ENCODE peak calls at places on chromosomes 3 and 15, in four cellular contexts. One of them, this sample, is unnamed.
A peak's percentile ranks its signal among the peaks of the same experiment; 100 is the strongest.

GRCh38 chr3:81864273-81864672 is 102.8 kb upstream of the GBE1 start:
- DNase-seq in adipocyte: peak; percentile 32
- DNase-seq in left lung: no peak
- DNase-seq in SK-N-SH: no peak
- DNase-seq in this sample: no peak

GRCh38 chr3:170007031-170007663 is 30.6 kb upstream of the GPR160 start:
- DNase-seq in adipocyte: peak; percentile 28
- DNase-seq in left lung: peak; percentile 51
- DNase-seq in SK-N-SH: no peak
- DNase-seq in this sample: no peak

GRCh38 chr3:172803489-172803888 is 53.0 kb downstream of the ECT2 start:
- DNase-seq in adipocyte: no peak
- DNase-seq in left lung: no peak
- DNase-seq in SK-N-SH: no peak
- DNase-seq in this sample: no peak

GRCh38 chr3:114112696-114113095 is 56.2 kb downstream of the QTRT2 start:
- DNase-seq in adipocyte: no peak
- DNase-seq in left lung: no peak
- DNase-seq in SK-N-SH: no peak
- DNase-seq in this sample: no peak

GRCh38 chr15:89356634-89357298 is 22.1 kb upstream of the POLG start:
- DNase-seq in adipocyte: peak; percentile 51
- DNase-seq in left lung: no peak
- DNase-seq in SK-N-SH: peak; percentile 79
- DNase-seq in this sample: no peak

GRCh38 chr3:177597325-177598109 is 400.2 kb upstream of the TBL1XR1 start:
- DNase-seq in adipocyte: peak; percentile 90
- DNase-seq in left lung: no peak
- DNase-seq in SK-N-SH: peak; percentile 22
- DNase-seq in this sample: no peak

GRCh38 chr15:62173215-62173614 is 8.1 kb upstream of the C2CD4B start:
- DNase-seq in adipocyte: no peak
- DNase-seq in left lung: no peak
- DNase-seq in SK-N-SH: no peak
- DNase-seq in this sample: no peak

GRCh38 chr3:87575538-87575937 is 299.2 kb upstream of the POU1F1 start:
- DNase-seq in adipocyte: no peak
- DNase-seq in left lung: no peak
- DNase-seq in SK-N-SH: no peak
- DNase-seq in this sample: no peak

GRCh38 chr15:25372298-25372697 is 66.5 kb downstream of the UBE3A start:
- DNase-seq in adipocyte: peak; percentile 71
- DNase-seq in left lung: no peak
- DNase-seq in SK-N-SH: no peak
- DNase-seq in this sample: no peak

GRCh38 chr3:128226794-128227399 is 73.6 kb downstream of the EEFSEC start:
- DNase-seq in adipocyte: peak; percentile 59
- DNase-seq in left lung: no peak
- DNase-seq in SK-N-SH: peak; percentile 77
- DNase-seq in this sample: no peak

GRCh38 chr3:15331606-15332404 is 581 bp downstream of the SH3BP5 start:
- DNase-seq in adipocyte: peak; percentile 63
- DNase-seq in left lung: no peak
- DNase-seq in SK-N-SH: peak; percentile 77
- DNase-seq in this sample: no peak

GRCh38 chr3:126116526-126116925 is 32.6 kb upstream of the SLC41A3 start:
- DNase-seq in adipocyte: no peak
- DNase-seq in left lung: no peak
- DNase-seq in SK-N-SH: no peak
- DNase-seq in this sample: no peak

GRCh38 chr3:100561459-100562158 is 47.8 kb upstream of the ADGRG7 start:
- DNase-seq in adipocyte: peak; percentile 84
- DNase-seq in left lung: no peak
- DNase-seq in SK-N-SH: no peak
- DNase-seq in this sample: no peak

GRCh38 chr3:69770976-69771634 is 31.8 kb downstream of the MITF start:
- DNase-seq in adipocyte: no peak
- DNase-seq in left lung: no peak
- DNase-seq in SK-N-SH: no peak
- DNase-seq in this sample: no peak

GRCh38 chr3:105834768-105835167 is 34.0 kb downstream of the CBLB start:
- DNase-seq in adipocyte: no peak
- DNase-seq in left lung: no peak
- DNase-seq in SK-N-SH: no peak
- DNase-seq in this sample: no peak

GRCh38 chr3:31204026-31204795 is 309.8 kb upstream of the GADL1 start:
- DNase-seq in adipocyte: no peak
- DNase-seq in left lung: no peak
- DNase-seq in SK-N-SH: no peak
- DNase-seq in this sample: no peak

GRCh38 chr15:80031841-80032240 is 27.6 kb upstream of the ZFAND6 start:
- DNase-seq in adipocyte: no peak
- DNase-seq in left lung: no peak
- DNase-seq in SK-N-SH: no peak
- DNase-seq in this sample: no peak

GRCh38 chr3:173529062-173529711 is 131.6 kb downstream of the NLGN1 start:
- DNase-seq in adipocyte: no peak
- DNase-seq in left lung: no peak
- DNase-seq in SK-N-SH: peak; percentile 11
- DNase-seq in this sample: no peak

GRCh38 chr15:93130111-93130510 is 41.1 kb upstream of the RGMA start:
- DNase-seq in adipocyte: no peak
- DNase-seq in left lung: no peak
- DNase-seq in SK-N-SH: peak; percentile 30
- DNase-seq in this sample: no peak

GRCh38 chr3:11136871-11137626 is 17.2 kb upstream of the HRH1 start:
- DNase-seq in adipocyte: peak; percentile 95
- DNase-seq in left lung: peak; percentile 58
- DNase-seq in SK-N-SH: peak; percentile 88
- DNase-seq in this sample: no peak

GRCh38 chr3:99920530-99921376 is 103.1 kb downstream of the CMSS1 start:
- DNase-seq in adipocyte: peak; percentile 58
- DNase-seq in left lung: peak; percentile 58
- DNase-seq in SK-N-SH: no peak
- DNase-seq in this sample: no peak